ENCODE peak calls at places on chromosome 2, in four cellular contexts. X is left ventricle myocardium inferior, W is psoas muscle, L is AG04450. V is an unnamed sample.
A peak's percentile ranks its signal among the peaks of the same experiment; 100 is the strongest.

GRCh38 chr2:236738896-236739295 is 169.3 kb downstream of the ACKR3 start:
- DNase-seq in X (no peak), L (no peak), W (no peak), V (no peak)

GRCh38 chr2:207283356-207283755 is 117.6 kb upstream of the KLF7 start:
- DNase-seq in L (no peak), W (peak; percentile 21), X (peak; percentile 24), V (no peak)

GRCh38 chr2:236782938-236783337 is 213.3 kb downstream of the ACKR3 start:
- DNase-seq in W (no peak), L (no peak), X (no peak), V (no peak)

GRCh38 chr2:24883946-24884345 is 36.1 kb downstream of the ADCY3 start:
- DNase-seq in X (no peak), W (no peak), L (no peak), V (no peak)

GRCh38 chr2:239127513-239127912 is 273.3 kb downstream of the HDAC4 start:
- DNase-seq in L (no peak), X (no peak), W (no peak), V (no peak)

GRCh38 chr2:2570871-2571270 is 239.8 kb upstream of the MYT1L start:
- DNase-seq in L (no peak), W (no peak), X (no peak), V (no peak)

GRCh38 chr2:19198376-19198775 is 160.0 kb downstream of the OSR1 start:
- DNase-seq in L (no peak), X (peak; percentile 44), W (no peak), V (no peak)

GRCh38 chr2:223970343-223971128 is 13.3 kb downstream of the MRPL44 start:
- DNase-seq in X (no peak), L (no peak), W (no peak), V (no peak)

GRCh38 chr2:124919296-124919695 is 894.2 kb downstream of the CNTNAP5 start:
- DNase-seq in W (no peak), L (no peak), X (no peak), V (no peak)

GRCh38 chr2:240494194-240494793 is 58.8 kb downstream of the GPC1 start:
- DNase-seq in L (no peak), W (no peak), X (no peak), V (no peak)

GRCh38 chr2:9152975-9153402 is 53.6 kb upstream of the ASAP2 start:
- DNase-seq in L (no peak), X (no peak), W (no peak), V (no peak)

GRCh38 chr2:138276367-138276766 is 225.2 kb upstream of the SPOPL start:
- DNase-seq in W (no peak), L (no peak), X (no peak), V (no peak)

GRCh38 chr2:78892310-78892709 is 133.2 kb upstream of the REG3G start:
- DNase-seq in X (no peak), W (no peak), L (no peak), V (no peak)

GRCh38 chr2:191501390-191502168 is 176.4 kb upstream of the NABP1 start:
- DNase-seq in L (no peak), X (no peak), W (no peak), V (no peak)

GRCh38 chr2:64888591-64889309 is 100.4 kb upstream of the SLC1A4 start:
- DNase-seq in L (no peak), X (no peak), W (no peak), V (no peak)

GRCh38 chr2:192628017-192628416 is 433.3 kb upstream of the TMEFF2 start:
- DNase-seq in W (no peak), L (no peak), X (no peak), V (no peak)

GRCh38 chr2:233940376-233941276 is 23.5 kb downstream of the TRPM8 start:
- DNase-seq in X (no peak), L (no peak), W (no peak), V (no peak)

GRCh38 chr2:16662440-16662839 is 3.2 kb downstream of the CYRIA start:
- DNase-seq in X (no peak), L (no peak), W (peak; percentile 62), V (no peak)

GRCh38 chr2:105875241-105875640 is 130.5 kb downstream of the NCK2 start:
- DNase-seq in X (no peak), L (no peak), W (no peak), V (no peak)

GRCh38 chr2:38925982-38926381 is 36.3 kb downstream of the ARHGEF33 start:
- DNase-seq in W (no peak), X (no peak), L (no peak), V (no peak)
- TF ChIP-seq CTCF in W (no peak), X (no peak), L (no peak), V (no peak)

DNA sequence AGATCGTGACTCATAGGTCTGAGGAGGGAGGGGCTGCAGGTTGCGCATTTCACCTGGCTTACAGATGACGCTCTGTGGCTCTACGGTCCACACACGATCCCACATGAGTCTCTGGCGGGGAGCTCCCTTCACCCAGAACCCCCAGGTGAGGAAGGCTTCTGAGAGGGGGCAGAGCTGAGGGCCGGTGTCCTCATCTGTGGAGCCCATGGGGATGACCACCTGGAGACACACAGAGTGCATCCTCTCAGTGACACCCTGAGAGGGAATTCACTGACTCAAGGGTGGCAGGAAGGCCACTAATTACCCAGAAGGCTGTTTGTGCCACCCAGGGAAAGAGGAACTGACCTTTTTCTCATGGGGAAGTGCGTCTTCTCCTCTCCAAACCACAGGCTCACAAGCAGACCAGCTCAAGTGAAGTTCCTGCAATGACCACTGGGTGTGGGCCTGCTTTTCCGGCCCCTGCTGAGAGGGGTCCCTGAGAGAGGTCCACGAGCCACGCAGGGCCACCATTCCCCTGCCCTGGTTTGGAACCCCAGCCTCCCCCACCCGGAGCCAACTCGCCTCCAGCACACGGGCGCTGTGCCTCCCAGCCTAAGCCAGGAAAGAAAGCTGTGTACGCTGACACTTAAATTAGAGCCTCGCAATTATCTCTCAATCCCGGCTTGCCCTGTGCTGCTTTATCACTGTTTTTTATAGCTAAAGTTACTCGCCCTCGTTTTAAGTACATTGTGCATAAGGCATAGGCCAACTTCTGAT is 114.1 kb downstream of the BCL11A start:
- DNase-seq in W (no peak), X (peak; percentile 39), L (no peak), V (no peak)
- TF ChIP-seq CTCF in W (peak; percentile 16), X (peak; percentile 63), L (peak; percentile 44), V (no peak)

GRCh38 chr2:37415128-37415817 is 70.8 kb downstream of the QPCT start:
- DNase-seq in L (no peak), W (no peak), X (no peak), V (no peak)
- TF ChIP-seq CTCF in L (peak; percentile 28), W (no peak), X (no peak), V (no peak)

GRCh38 chr2:219037783-219038549 is 3.4 kb downstream of the CFAP65 start:
- DNase-seq in X (no peak), L (no peak), W (no peak), V (no peak)
- TF ChIP-seq CTCF in X (no peak), L (no peak), W (no peak), V (no peak)